ENCODE peak calls at places on chromosomes 3 and 15, in nine cellular contexts. T, B, M, I, V, J, A, R and O are unnamed samples.
A peak's percentile ranks its signal among the peaks of the same experiment; 100 is the strongest.

GRCh38 chr3:196080997-196081833 is 675 bp downstream of the TFRC start:
- DNase-seq in T (peak; percentile 36), B (peak; percentile 57), M (peak; percentile 76), I (peak; percentile 74), V (peak; percentile 58), J (peak; percentile 76), A (peak; percentile 45), R (peak; percentile 36), O (peak; percentile 37)

GRCh38 chr3:117846238-117846637 is 1136.7 kb downstream of the TUSC7 start:
- DNase-seq in T (no peak), B (no peak), M (no peak), I (no peak), V (no peak), J (no peak), A (no peak), R (no peak), O (no peak)

GRCh38 chr3:71026634-71027578 is 556.6 kb downstream of the FOXP1 start:
- DNase-seq in T (no peak), B (no peak), M (no peak), I (no peak), V (no peak), J (no peak), A (no peak), R (no peak), O (no peak)

GRCh38 chr15:60727661-60728060 is 248.7 kb upstream of the ICE2 start:
- DNase-seq in T (no peak), B (no peak), M (no peak), I (no peak), V (no peak), J (no peak), A (no peak), R (no peak), O (no peak)

GRCh38 chr15:71275098-71275497 is 159.8 kb downstream of the THSD4 start:
- DNase-seq in T (no peak), B (no peak), M (no peak), I (no peak), V (no peak), J (no peak), A (no peak), R (no peak), O (no peak)

GRCh38 chr3:31288641-31289100 is 244.1 kb upstream of the STT3B start:
- DNase-seq in T (peak; percentile 44), B (no peak), M (peak; percentile 37), I (peak; percentile 9), V (peak; percentile 68), J (peak; percentile 20), A (peak; percentile 29), R (no peak), O (no peak)

GRCh38 chr15:61661791-61662190 is 398.5 kb downstream of the VPS13C start:
- DNase-seq in T (no peak), B (no peak), M (no peak), I (no peak), V (no peak), J (no peak), A (no peak), R (no peak), O (no peak)

GRCh38 chr15:30991301-30992072 is at the start of gene MTMR10:
- DNase-seq in T (peak; percentile 77), B (peak; percentile 63), M (peak; percentile 82), I (peak; percentile 79), V (peak; percentile 64), J (peak; percentile 78), A (peak; percentile 70), R (peak; percentile 64), O (peak; percentile 70)

GRCh38 chr15:44775923-44776322 is 39.6 kb downstream of the TRIM69 start:
- DNase-seq in T (no peak), B (no peak), M (no peak), I (peak; percentile 17), V (no peak), J (no peak), A (no peak), R (no peak), O (no peak)

GRCh38 chr3:190644766-190645165 is 130.9 kb downstream of the IL1RAP start:
- DNase-seq in T (no peak), B (no peak), M (no peak), I (no peak), V (no peak), J (no peak), A (no peak), R (no peak), O (no peak)

GRCh38 chr3:61804782-61805181 is 243.4 kb downstream of the PTPRG start:
- DNase-seq in T (no peak), B (no peak), M (no peak), I (no peak), V (no peak), J (no peak), A (no peak), R (no peak), O (no peak)

GRCh38 chr3:32681811-32682210 is 3.2 kb upstream of the CNOT10 start:
- DNase-seq in T (no peak), B (no peak), M (no peak), I (no peak), V (no peak), J (no peak), A (no peak), R (no peak), O (no peak)

GRCh38 chr3:150733373-150733935 is 29.5 kb downstream of the SIAH2 start:
- DNase-seq in T (no peak), B (no peak), M (no peak), I (no peak), V (peak; percentile 20), J (no peak), A (no peak), R (no peak), O (no peak)

GRCh38 chr3:12862387-12862786 is 21.0 kb upstream of the RPL32 start:
- DNase-seq in T (no peak), B (no peak), M (no peak), I (no peak), V (no peak), J (no peak), A (no peak), R (no peak), O (no peak)

GRCh38 chr3:189038773-189039720 is 132.7 kb upstream of the TPRG1 start:
- DNase-seq in T (no peak), B (no peak), M (no peak), I (no peak), V (peak; percentile 21), J (no peak), A (no peak), R (no peak), O (no peak)

GRCh38 chr3:197736010-197736490 is 654 bp downstream of the RUBCN start:
- DNase-seq in T (peak; percentile 31), B (no peak), M (peak; percentile 35), I (peak; percentile 53), V (peak; percentile 79), J (peak; percentile 45), A (no peak), R (no peak), O (no peak)

GRCh38 chr3:134836921-134837320 is 41.9 kb downstream of the EPHB1 start:
- DNase-seq in T (no peak), B (no peak), M (no peak), I (no peak), V (no peak), J (no peak), A (no peak), R (no peak), O (no peak)

GRCh38 chr3:134839990-134840389 is 44.9 kb downstream of the EPHB1 start:
- DNase-seq in T (no peak), B (no peak), M (no peak), I (peak; percentile 12), V (no peak), J (no peak), A (no peak), R (no peak), O (no peak)

GRCh38 chr3:134839422-134839821 is 44.4 kb downstream of the EPHB1 start:
- DNase-seq in T (no peak), B (no peak), M (no peak), I (no peak), V (no peak), J (no peak), A (no peak), R (no peak), O (no peak)

GRCh38 chr3:134840459-134840858 is 45.4 kb downstream of the EPHB1 start:
- DNase-seq in T (no peak), B (no peak), M (no peak), I (no peak), V (no peak), J (peak; percentile 33), A (no peak), R (no peak), O (no peak)

DNA sequence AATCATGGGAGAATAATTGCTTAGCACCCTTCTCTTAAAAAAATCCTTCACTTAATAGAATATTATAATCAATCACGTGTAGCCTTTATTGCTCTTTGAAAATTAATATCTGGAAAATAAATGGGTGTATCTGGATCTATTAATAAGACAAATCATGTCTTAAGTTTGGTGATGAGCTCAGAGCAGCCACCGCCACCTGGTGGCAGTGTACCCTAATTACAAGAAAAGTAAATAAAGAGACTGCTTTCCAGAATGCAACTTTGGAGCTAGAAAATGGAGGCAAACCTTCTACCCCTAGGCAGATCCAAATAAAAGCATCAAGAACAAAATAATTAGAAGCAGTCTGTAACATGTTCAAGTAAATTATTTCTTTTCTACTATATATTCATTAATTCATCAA is 43.5 kb downstream of the EPHB1 start:
- DNase-seq in T (no peak), B (no peak), M (no peak), I (no peak), V (peak; percentile 15), J (no peak), A (no peak), R (no peak), O (no peak)
- TF ChIP-seq CTCF in T (peak; percentile 8), B (no peak), M (no peak), I (no peak), V (peak; percentile 67), J (peak; percentile 19), A (peak; percentile 58), R (no peak), O (peak; percentile 46)

DNA sequence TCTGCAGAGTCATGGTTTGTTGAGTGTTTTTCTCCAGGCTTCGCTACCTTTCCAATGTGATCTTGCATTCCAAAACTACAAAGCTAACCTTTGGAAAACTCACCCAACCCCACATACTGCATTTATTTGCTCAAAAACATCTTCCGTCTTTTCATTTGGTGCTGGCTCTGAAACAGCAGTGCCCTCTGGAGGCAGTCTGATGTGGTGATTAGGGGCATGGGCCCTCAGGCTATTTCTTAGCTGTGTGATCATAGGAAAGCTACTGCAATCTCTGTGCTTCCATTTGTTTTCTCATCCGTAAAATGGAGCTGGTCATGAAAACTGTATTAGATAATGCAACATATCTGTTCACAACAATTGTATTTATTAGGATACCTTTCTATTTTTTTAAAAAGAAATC is 47.0 kb downstream of the MTHFS start:
- DNase-seq in T (peak; percentile 25), B (no peak), M (peak; percentile 35), I (peak; percentile 14), V (peak; percentile 43), J (peak; percentile 22), A (peak; percentile 63), R (no peak), O (no peak)
- TF ChIP-seq CTCF in T (peak; percentile 69), B (no peak), M (no peak), I (no peak), V (peak; percentile 66), J (peak; percentile 27), A (peak; percentile 45), R (peak; percentile 18), O (peak; percentile 65)

GRCh38 chr15:59632714-59633113 is 21.1 kb downstream of the GCNT3 start:
- DNase-seq in T (peak; percentile 54), B (no peak), M (no peak), I (no peak), V (no peak), J (no peak), A (peak; percentile 64), R (no peak), O (no peak)
- TF ChIP-seq CTCF in T (peak; percentile 63), B (no peak), M (no peak), I (no peak), V (no peak), J (no peak), A (no peak), R (no peak), O (peak; percentile 52)

GRCh38 chr15:29821416-29822099 is 710 bp downstream of the TJP1 start:
- DNase-seq in T (peak; percentile 75), B (peak; percentile 69), M (peak; percentile 84), I (peak; percentile 80), V (peak; percentile 62), J (peak; percentile 80), A (peak; percentile 86), R (no peak), O (peak; percentile 86)
- TF ChIP-seq CTCF in T (no peak), B (no peak), M (no peak), I (no peak), V (no peak), J (no peak), A (no peak), R (no peak), O (peak; percentile 37)